ENCODE peak calls at places on chromosome 2, in ten cellular contexts. B, J, F, W, H, V, T, C, K and D are unnamed samples.

GRCh38 chr2:69624153-69624552 is 19.4 kb downstream of the AAK1 start:
- DNase-seq in B (no peak), J (peak), F (no peak), W (no peak), H (no peak), V (no peak), T (no peak), C (no peak), K (no peak), D (no peak)

GRCh38 chr2:128557841-128558241 is 239.2 kb upstream of the HS6ST1 start:
- DNase-seq in B (no peak), J (peak), F (peak), W (no peak), H (no peak), V (no peak), T (peak), C (peak), K (no peak), D (no peak)

GRCh38 chr2:58633576-58634365 is 392.6 kb upstream of the FANCL start:
- DNase-seq in B (no peak), J (peak), F (peak), W (no peak), H (peak), V (no peak), T (no peak), C (no peak), K (no peak), D (no peak)

GRCh38 chr2:200681731-200682130 is 95.9 kb downstream of the AOX1 start:
- DNase-seq in B (no peak), J (peak), F (peak), W (no peak), H (no peak), V (no peak), T (no peak), C (no peak), K (no peak), D (no peak)

GRCh38 chr2:85922210-85922609 is 33.4 kb upstream of the ST3GAL5 start:
- DNase-seq in B (no peak), J (no peak), F (peak), W (no peak), H (no peak), V (no peak), T (no peak), C (no peak), K (no peak), D (no peak)

GRCh38 chr2:153404792-153405191 is 73.8 kb downstream of the RPRM start:
- DNase-seq in B (no peak), J (no peak), F (no peak), W (no peak), H (no peak), V (no peak), T (no peak), C (no peak), K (no peak), D (no peak)

GRCh38 chr2:3598197-3598910 is 3.4 kb downstream of the COLEC11 start:
- DNase-seq in B (no peak), J (no peak), F (no peak), W (peak), H (no peak), V (no peak), T (no peak), C (no peak), K (no peak), D (no peak)

GRCh38 chr2:136248242-136248641 is 130.3 kb upstream of the CXCR4 start:
- DNase-seq in B (no peak), J (peak), F (peak), W (no peak), H (peak), V (no peak), T (no peak), C (no peak), K (no peak), D (no peak)

GRCh38 chr2:3243804-3244203 is 133.8 kb downstream of the EIPR1 start:
- DNase-seq in B (no peak), J (no peak), F (no peak), W (no peak), H (no peak), V (no peak), T (no peak), C (no peak), K (no peak), D (peak)

GRCh38 chr2:217714268-217714643 is 288.5 kb downstream of the TNS1 start:
- DNase-seq in B (no peak), J (peak), F (peak), W (peak), H (no peak), V (no peak), T (peak), C (no peak), K (no peak), D (peak)

GRCh38 chr2:224145751-224146355 is 106.8 kb upstream of the SERPINE2 start:
- DNase-seq in B (no peak), J (peak), F (peak), W (no peak), H (peak), V (no peak), T (no peak), C (peak), K (no peak), D (no peak)

GRCh38 chr2:233026211-233026813 is 6.2 kb upstream of the NEU2 start:
- DNase-seq in B (no peak), J (peak), F (peak), W (no peak), H (peak), V (no peak), T (no peak), C (peak), K (no peak), D (no peak)

GRCh38 chr2:186339716-186340115 is 146.3 kb upstream of the ZC3H15 start:
- DNase-seq in B (no peak), J (no peak), F (no peak), W (no peak), H (no peak), V (no peak), T (no peak), C (no peak), K (no peak), D (no peak)

GRCh38 chr2:200298015-200298414 is 8.5 kb upstream of the SPATS2L start:
- DNase-seq in B (no peak), J (no peak), F (peak), W (no peak), H (no peak), V (no peak), T (no peak), C (no peak), K (no peak), D (no peak)

GRCh38 chr2:96148410-96149217 is 3.4 kb upstream of the DUSP2 start:
- DNase-seq in B (peak), J (peak), F (peak), W (peak), H (peak), V (peak), T (peak), C (no peak), K (peak), D (peak)

GRCh38 chr2:235230809-235231601 is 262.8 kb upstream of the AGAP1 start:
- DNase-seq in B (no peak), J (peak), F (peak), W (no peak), H (no peak), V (no peak), T (peak), C (no peak), K (no peak), D (no peak)

GRCh38 chr2:212939777-212940531 is 211.5 kb downstream of the IKZF2 start:
- DNase-seq in B (no peak), J (no peak), F (no peak), W (no peak), H (peak), V (peak), T (peak), C (no peak), K (peak), D (no peak)

GRCh38 chr2:111160758-111161157 is 40.0 kb downstream of the BCL2L11 start:
- DNase-seq in B (no peak), J (peak), F (peak), W (no peak), H (peak), V (no peak), T (no peak), C (peak), K (no peak), D (no peak)

GRCh38 chr2:200161458-200161857 is 145.0 kb upstream of the SPATS2L start:
- DNase-seq in B (no peak), J (no peak), F (no peak), W (no peak), H (no peak), V (no peak), T (no peak), C (no peak), K (no peak), D (no peak)

GRCh38 chr2:241796610-241797138 is 12.3 kb upstream of the NEU4 start:
- DNase-seq in B (no peak), J (no peak), F (no peak), W (no peak), H (no peak), V (no peak), T (no peak), C (no peak), K (no peak), D (peak)

GRCh38 chr2:72325592-72326422 is 178.1 kb upstream of the CYP26B1 start:
- DNase-seq in B (peak), J (peak), F (peak), W (no peak), H (peak), V (peak), T (peak), C (no peak), K (peak), D (no peak)

GRCh38 chr2:71614976-71615768 is 161.8 kb downstream of the DYSF start:
- DNase-seq in B (no peak), J (peak), F (peak), W (peak), H (no peak), V (peak), T (peak), C (peak), K (peak), D (peak)

GRCh38 chr2:19048593-19049264 is 309.7 kb downstream of the OSR1 start:
- DNase-seq in B (no peak), J (peak), F (peak), W (peak), H (peak), V (peak), T (peak), C (no peak), K (no peak), D (no peak)

GRCh38 chr2:111202266-111203040 is 81.7 kb downstream of the BCL2L11 start:
- DNase-seq in B (no peak), J (peak), F (peak), W (no peak), H (no peak), V (no peak), T (no peak), C (no peak), K (no peak), D (no peak)

GRCh38 chr2:191854385-191855372 is 7.8 kb upstream of the CAVIN2 start:
- DNase-seq in B (no peak), J (peak), F (no peak), W (no peak), H (no peak), V (no peak), T (no peak), C (no peak), K (no peak), D (no peak)

GRCh38 chr2:108354171-108354570 is 23.6 kb upstream of the SULT1C4 start:
- DNase-seq in B (no peak), J (peak), F (peak), W (no peak), H (no peak), V (no peak), T (no peak), C (no peak), K (no peak), D (no peak)

GRCh38 chr2:111071480-111072143 is 49.1 kb upstream of the BCL2L11 start:
- DNase-seq in B (no peak), J (peak), F (peak), W (no peak), H (peak), V (no peak), T (peak), C (peak), K (no peak), D (no peak)

GRCh38 chr2:206230060-206230890 is 44.2 kb upstream of the ZDBF2 start:
- DNase-seq in B (no peak), J (peak), F (peak), W (no peak), H (no peak), V (no peak), T (no peak), C (no peak), K (peak), D (no peak)

GRCh38 chr2:103121106-103121505 is 359.3 kb downstream of the TMEM182 start:
- DNase-seq in B (no peak), J (no peak), F (no peak), W (no peak), H (no peak), V (no peak), T (no peak), C (no peak), K (no peak), D (no peak)

GRCh38 chr2:168633200-168633599 is 169.2 kb upstream of the NOSTRIN start:
- DNase-seq in B (no peak), J (peak), F (peak), W (no peak), H (no peak), V (no peak), T (peak), C (no peak), K (no peak), D (no peak)

GRCh38 chr2:70141754-70142589 is 48.8 kb downstream of the C2orf42 start:
- DNase-seq in B (peak), J (no peak), F (peak), W (peak), H (peak), V (peak), T (peak), C (no peak), K (peak), D (peak)

GRCh38 chr2:144325086-144325485 is 194.8 kb downstream of the ZEB2 start:
- DNase-seq in B (peak), J (no peak), F (peak), W (no peak), H (no peak), V (no peak), T (no peak), C (no peak), K (no peak), D (no peak)

GRCh38 chr2:43311276-43311675 is 84.9 kb upstream of the ZFP36L2 start:
- DNase-seq in B (no peak), J (peak), F (peak), W (no peak), H (peak), V (no peak), T (no peak), C (peak), K (no peak), D (no peak)

GRCh38 chr2:105487142-105488069 is 88.6 kb upstream of the FHL2 start:
- DNase-seq in B (no peak), J (peak), F (peak), W (no peak), H (no peak), V (no peak), T (peak), C (peak), K (no peak), D (no peak)

GRCh38 chr2:56347881-56348280 is 164.1 kb downstream of the CCDC85A start:
- DNase-seq in B (no peak), J (no peak), F (no peak), W (no peak), H (no peak), V (no peak), T (no peak), C (no peak), K (no peak), D (no peak)

GRCh38 chr2:215416656-215417055 is 19.2 kb downstream of the FN1 start:
- DNase-seq in B (no peak), J (peak), F (no peak), W (no peak), H (no peak), V (no peak), T (no peak), C (no peak), K (no peak), D (no peak)

GRCh38 chr2:53641290-53641689 is 126.3 kb upstream of the CHAC2 start:
- DNase-seq in B (no peak), J (no peak), F (no peak), W (no peak), H (no peak), V (no peak), T (no peak), C (no peak), K (peak), D (no peak)

GRCh38 chr2:189350515-189351209 is 90.6 kb upstream of the WDR75 start:
- DNase-seq in B (no peak), J (peak), F (peak), W (no peak), H (no peak), V (no peak), T (peak), C (peak), K (no peak), D (peak)

GRCh38 chr2:68357608-68358337 is 7.3 kb upstream of the PLEK start:
- DNase-seq in B (peak), J (peak), F (peak), W (peak), H (peak), V (no peak), T (peak), C (peak), K (peak), D (no peak)

DNA sequence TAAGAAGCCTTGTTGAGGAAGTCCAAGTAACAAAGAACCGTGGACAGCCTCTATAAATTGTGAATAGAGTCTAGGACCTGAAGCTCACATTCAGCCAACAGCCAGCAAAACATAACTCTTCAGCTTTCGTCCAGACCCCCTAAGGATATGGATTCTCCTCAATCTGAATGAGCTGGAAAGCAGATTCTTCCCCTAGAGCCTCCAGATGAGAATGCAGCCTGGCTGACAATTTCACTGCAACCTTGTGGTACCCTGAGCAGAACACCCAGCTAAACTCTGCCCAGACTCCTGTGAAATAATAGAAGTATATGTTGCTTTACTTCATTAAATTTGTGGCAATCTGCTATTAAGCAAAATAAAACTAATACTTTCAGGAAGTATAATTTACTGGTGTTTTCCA is 483.5 kb upstream of the SLC8A1 start:
- DNase-seq in B (no peak), J (no peak), F (no peak), W (no peak), H (no peak), V (no peak), T (no peak), C (no peak), K (peak), D (no peak)
- TF ChIP-seq CTCF in B (no peak), J (no peak), F (no peak), W (no peak), H (no peak), V (no peak), T (no peak), C (no peak), K (no peak), D (no peak)

GRCh38 chr2:46942143-46942526 is 26.5 kb upstream of the MCFD2 start:
- DNase-seq in B (peak), J (peak), F (peak), W (no peak), H (no peak), V (peak), T (peak), C (no peak), K (no peak), D (no peak)

GRCh38 chr2:46939596-46940359 is 24.2 kb upstream of the MCFD2 start:
- DNase-seq in B (no peak), J (peak), F (peak), W (no peak), H (no peak), V (peak), T (peak), C (no peak), K (no peak), D (no peak)

GRCh38 chr2:46936566-46936965 is 21.0 kb upstream of the MCFD2 start:
- DNase-seq in B (no peak), J (no peak), F (peak), W (no peak), H (no peak), V (no peak), T (no peak), C (no peak), K (no peak), D (no peak)

GRCh38 chr2:46935071-46935470 is 19.5 kb upstream of the MCFD2 start:
- DNase-seq in B (no peak), J (no peak), F (no peak), W (no peak), H (no peak), V (no peak), T (no peak), C (no peak), K (no peak), D (no peak)

DNA sequence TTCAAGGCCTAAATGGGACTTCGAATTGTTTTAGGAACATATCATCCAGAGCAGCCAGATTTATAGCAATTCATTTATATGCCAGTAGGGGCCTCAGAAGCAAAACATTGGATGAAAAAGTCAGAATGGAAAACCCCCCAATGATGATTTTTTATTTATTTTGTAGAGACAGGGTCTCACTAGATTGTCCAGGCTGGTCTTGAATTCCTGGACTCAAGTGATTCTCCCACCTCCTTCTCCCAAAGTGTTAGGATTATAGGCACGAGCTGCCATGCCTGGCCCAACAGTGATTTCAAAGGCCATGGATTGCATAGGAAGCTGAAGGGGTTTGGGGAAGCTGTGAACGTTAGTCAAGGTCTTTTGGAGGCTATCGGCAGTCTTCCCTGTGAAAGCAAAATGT is 21.9 kb upstream of the MCFD2 start:
- DNase-seq in B (no peak), J (no peak), F (no peak), W (no peak), H (no peak), V (no peak), T (no peak), C (no peak), K (no peak), D (no peak)
- TF ChIP-seq CTCF in B (peak), J (peak), F (peak), W (peak), H (peak), V (no peak), T (peak), C (peak), K (no peak), D (peak)

GRCh38 chr2:15863494-15864175 is 76.7 kb upstream of the MYCN start:
- DNase-seq in B (no peak), J (no peak), F (no peak), W (no peak), H (no peak), V (no peak), T (no peak), C (no peak), K (no peak), D (no peak)
- TF ChIP-seq CTCF in B (no peak), J (no peak), F (no peak), W (no peak), H (no peak), V (no peak), T (no peak), C (no peak), K (no peak), D (no peak)

GRCh38 chr2:7572460-7572859 is 655.2 kb downstream of the RNF144A start:
- DNase-seq in B (peak), J (no peak), F (no peak), W (no peak), H (no peak), V (no peak), T (no peak), C (no peak), K (no peak), D (no peak)

GRCh38 chr2:7570247-7570646 is 653.0 kb downstream of the RNF144A start:
- DNase-seq in B (no peak), J (no peak), F (no peak), W (no peak), H (no peak), V (no peak), T (no peak), C (no peak), K (no peak), D (no peak)

GRCh38 chr2:7566382-7566881 is 649.2 kb downstream of the RNF144A start:
- DNase-seq in B (no peak), J (no peak), F (no peak), W (no peak), H (no peak), V (no peak), T (no peak), C (no peak), K (no peak), D (no peak)

GRCh38 chr2:7571701-7572100 is 654.5 kb downstream of the RNF144A start:
- DNase-seq in B (no peak), J (no peak), F (no peak), W (no peak), H (no peak), V (no peak), T (no peak), C (no peak), K (no peak), D (no peak)

GRCh38 chr2:7567646-7568045 is 650.4 kb downstream of the RNF144A start:
- DNase-seq in B (peak), J (no peak), F (no peak), W (no peak), H (no peak), V (no peak), T (no peak), C (no peak), K (no peak), D (no peak)
- TF ChIP-seq CTCF in B (peak), J (no peak), F (no peak), W (no peak), H (no peak), V (no peak), T (no peak), C (no peak), K (no peak), D (no peak)